ENCODE peak calls at places on chromosomes 12 and 14, in ten cellular contexts. One of them, this sample, is unnamed.

GRCh38 chr14:22460461-22461195 is 128.4 kb downstream of the DAD1 start:
- DNase-seq in WTC11: no peak
- DNase-seq in cardiac septum: no peak
- DNase-seq in GM04504: no peak
- DNase-seq in NCI-H1694: no peak
- DNase-seq in ACHN: no peak
- DNase-seq in GM23338: no peak
- DNase-seq in GM12865: peak
- DNase-seq in activated CD8-positive, alpha-beta memory T cell treated with anti-CD3 and anti-CD28 coated beads, Interleukin-2, amount 10 ng/mL, durations not matched to agents 7 days and 5 days: no peak
- DNase-seq in NCI-H187: no peak
- DNase-seq in this sample: no peak

GRCh38 chr12:51548241-51548640 is 42.8 kb upstream of the SCN8A start:
- DNase-seq in NCI-H187: no peak
- DNase-seq in WTC11: no peak
- DNase-seq in activated CD8-positive, alpha-beta memory T cell treated with anti-CD3 and anti-CD28 coated beads, Interleukin-2, amount 10 ng/mL, durations not matched to agents 7 days and 5 days: no peak
- DNase-seq in ACHN: no peak
- DNase-seq in GM12865: no peak
- DNase-seq in cardiac septum: no peak
- DNase-seq in GM04504: no peak
- DNase-seq in NCI-H1694: no peak
- DNase-seq in GM23338: no peak
- DNase-seq in this sample: no peak

GRCh38 chr12:51869931-51870330 is 18.0 kb upstream of the ANKRD33 start:
- DNase-seq in GM04504: no peak
- DNase-seq in NCI-H1694: no peak
- DNase-seq in GM12865: no peak
- DNase-seq in WTC11: no peak
- DNase-seq in GM23338: no peak
- DNase-seq in ACHN: no peak
- DNase-seq in activated CD8-positive, alpha-beta memory T cell treated with anti-CD3 and anti-CD28 coated beads, Interleukin-2, amount 10 ng/mL, durations not matched to agents 7 days and 5 days: no peak
- DNase-seq in NCI-H187: no peak
- DNase-seq in cardiac septum: no peak
- DNase-seq in this sample: no peak

GRCh38 chr12:116818341-116818856 is 62.8 kb downstream of the HRK start:
- DNase-seq in cardiac septum: no peak
- DNase-seq in activated CD8-positive, alpha-beta memory T cell treated with anti-CD3 and anti-CD28 coated beads, Interleukin-2, amount 10 ng/mL, durations not matched to agents 7 days and 5 days: no peak
- DNase-seq in ACHN: peak
- DNase-seq in GM23338: no peak
- DNase-seq in GM12865: peak
- DNase-seq in NCI-H1694: no peak
- DNase-seq in WTC11: no peak
- DNase-seq in NCI-H187: no peak
- DNase-seq in GM04504: no peak
- DNase-seq in this sample: peak

GRCh38 chr14:78227466-78228077 is 57.4 kb downstream of the NRXN3 start:
- DNase-seq in ACHN: peak
- DNase-seq in cardiac septum: no peak
- DNase-seq in NCI-H1694: peak
- DNase-seq in GM04504: no peak
- DNase-seq in GM12865: no peak
- DNase-seq in GM23338: peak
- DNase-seq in NCI-H187: peak
- DNase-seq in WTC11: peak
- DNase-seq in activated CD8-positive, alpha-beta memory T cell treated with anti-CD3 and anti-CD28 coated beads, Interleukin-2, amount 10 ng/mL, durations not matched to agents 7 days and 5 days: no peak
- DNase-seq in this sample: no peak

GRCh38 chr12:6809056-6809455 is 12.6 kb upstream of the GPR162 start:
- DNase-seq in ACHN: no peak
- DNase-seq in NCI-H187: no peak
- DNase-seq in WTC11: no peak
- DNase-seq in GM04504: no peak
- DNase-seq in activated CD8-positive, alpha-beta memory T cell treated with anti-CD3 and anti-CD28 coated beads, Interleukin-2, amount 10 ng/mL, durations not matched to agents 7 days and 5 days: no peak
- DNase-seq in NCI-H1694: no peak
- DNase-seq in cardiac septum: no peak
- DNase-seq in GM12865: no peak
- DNase-seq in GM23338: no peak
- DNase-seq in this sample: no peak

GRCh38 chr14:64232095-64232830 is 61.9 kb downstream of the ESR2 start:
- DNase-seq in cardiac septum: no peak
- DNase-seq in NCI-H187: no peak
- DNase-seq in ACHN: peak
- DNase-seq in GM23338: no peak
- DNase-seq in activated CD8-positive, alpha-beta memory T cell treated with anti-CD3 and anti-CD28 coated beads, Interleukin-2, amount 10 ng/mL, durations not matched to agents 7 days and 5 days: peak
- DNase-seq in GM12865: peak
- DNase-seq in NCI-H1694: no peak
- DNase-seq in WTC11: no peak
- DNase-seq in GM04504: no peak
- DNase-seq in this sample: peak

GRCh38 chr14:75989134-75989533 is 3.6 kb downstream of the IFT43 start:
- DNase-seq in cardiac septum: no peak
- DNase-seq in WTC11: no peak
- DNase-seq in NCI-H1694: no peak
- DNase-seq in GM12865: no peak
- DNase-seq in NCI-H187: no peak
- DNase-seq in ACHN: no peak
- DNase-seq in activated CD8-positive, alpha-beta memory T cell treated with anti-CD3 and anti-CD28 coated beads, Interleukin-2, amount 10 ng/mL, durations not matched to agents 7 days and 5 days: no peak
- DNase-seq in GM04504: peak
- DNase-seq in GM23338: no peak
- DNase-seq in this sample: peak

GRCh38 chr14:77580964-77581505 is 35.4 kb downstream of the SPTLC2 start:
- DNase-seq in activated CD8-positive, alpha-beta memory T cell treated with anti-CD3 and anti-CD28 coated beads, Interleukin-2, amount 10 ng/mL, durations not matched to agents 7 days and 5 days: no peak
- DNase-seq in ACHN: no peak
- DNase-seq in NCI-H187: no peak
- DNase-seq in GM12865: peak
- DNase-seq in GM04504: peak
- DNase-seq in WTC11: no peak
- DNase-seq in GM23338: no peak
- DNase-seq in cardiac septum: no peak
- DNase-seq in NCI-H1694: peak
- DNase-seq in this sample: peak

GRCh38 chr12:49553512-49554088 is 14.3 kb downstream of the MCRS1 start:
- DNase-seq in cardiac septum: no peak
- DNase-seq in activated CD8-positive, alpha-beta memory T cell treated with anti-CD3 and anti-CD28 coated beads, Interleukin-2, amount 10 ng/mL, durations not matched to agents 7 days and 5 days: no peak
- DNase-seq in GM23338: peak
- DNase-seq in WTC11: no peak
- DNase-seq in ACHN: peak
- DNase-seq in NCI-H187: no peak
- DNase-seq in NCI-H1694: peak
- DNase-seq in GM12865: peak
- DNase-seq in GM04504: no peak
- DNase-seq in this sample: peak

GRCh38 chr14:53715390-53715730 is 241.3 kb downstream of the BMP4 start:
- DNase-seq in activated CD8-positive, alpha-beta memory T cell treated with anti-CD3 and anti-CD28 coated beads, Interleukin-2, amount 10 ng/mL, durations not matched to agents 7 days and 5 days: no peak
- DNase-seq in NCI-H1694: no peak
- DNase-seq in WTC11: no peak
- DNase-seq in cardiac septum: no peak
- DNase-seq in ACHN: peak
- DNase-seq in NCI-H187: no peak
- DNase-seq in GM04504: peak
- DNase-seq in GM23338: no peak
- DNase-seq in GM12865: peak
- DNase-seq in this sample: peak

GRCh38 chr14:35441160-35441559 is 36.6 kb upstream of the NFKBIA start:
- DNase-seq in activated CD8-positive, alpha-beta memory T cell treated with anti-CD3 and anti-CD28 coated beads, Interleukin-2, amount 10 ng/mL, durations not matched to agents 7 days and 5 days: no peak
- DNase-seq in NCI-H187: no peak
- DNase-seq in GM23338: no peak
- DNase-seq in WTC11: no peak
- DNase-seq in cardiac septum: no peak
- DNase-seq in ACHN: no peak
- DNase-seq in NCI-H1694: no peak
- DNase-seq in GM12865: no peak
- DNase-seq in GM04504: no peak
- DNase-seq in this sample: no peak

GRCh38 chr12:115322275-115322674 is 638.3 kb upstream of the TBX3 start:
- DNase-seq in GM12865: peak
- DNase-seq in cardiac septum: no peak
- DNase-seq in NCI-H1694: no peak
- DNase-seq in GM04504: peak
- DNase-seq in activated CD8-positive, alpha-beta memory T cell treated with anti-CD3 and anti-CD28 coated beads, Interleukin-2, amount 10 ng/mL, durations not matched to agents 7 days and 5 days: no peak
- DNase-seq in GM23338: no peak
- DNase-seq in ACHN: no peak
- DNase-seq in WTC11: no peak
- DNase-seq in NCI-H187: no peak
- DNase-seq in this sample: peak

GRCh38 chr12:50241178-50241577 is 42.1 kb downstream of the LIMA1 start:
- DNase-seq in NCI-H1694: no peak
- DNase-seq in activated CD8-positive, alpha-beta memory T cell treated with anti-CD3 and anti-CD28 coated beads, Interleukin-2, amount 10 ng/mL, durations not matched to agents 7 days and 5 days: no peak
- DNase-seq in GM12865: no peak
- DNase-seq in NCI-H187: no peak
- DNase-seq in GM23338: no peak
- DNase-seq in cardiac septum: no peak
- DNase-seq in WTC11: no peak
- DNase-seq in ACHN: no peak
- DNase-seq in GM04504: no peak
- DNase-seq in this sample: peak

This sample was measured in EH.